ENCODE peak calls at places on chromosomes 12 and 14, in nine cellular contexts. G is Peyer's patch, P is thyroid gland, C is uterus, T is testis, I is stomach, X is IMR-90, N is A549, Y is HepG2. Z is an unnamed sample.

GRCh38 chr14:104171029-104171697 is 32.8 kb downstream of the KIF26A start:
- DNase-seq in C (no peak), P (peak), G (no peak), X (no peak), Y (no peak), T (no peak), N (no peak), I (peak), Z (peak)

GRCh38 chr14:99543985-99544384 is 60.0 kb downstream of the CCDC85C start:
- DNase-seq in P (no peak), G (no peak), Y (no peak), I (no peak), X (no peak), N (no peak), T (no peak), C (no peak), Z (no peak)

GRCh38 chr12:111767362-111768158 is 827 bp downstream of the ALDH2 start:
- DNase-seq in T (no peak), Y (peak), X (peak), N (peak), G (peak), I (no peak), C (no peak), P (peak), Z (no peak)

GRCh38 chr14:100340454-100340813 is 17.3 kb downstream of the SLC25A47 start:
- DNase-seq in N (no peak), C (no peak), T (peak), I (no peak), G (no peak), P (no peak), X (no peak), Y (no peak), Z (no peak)

GRCh38 chr12:72681028-72681427 is 408.9 kb downstream of the TRHDE start:
- DNase-seq in P (no peak), T (no peak), N (no peak), G (no peak), I (no peak), X (no peak), Y (no peak), C (no peak), Z (no peak)

GRCh38 chr12:19388131-19388549 is 51.2 kb upstream of the AEBP2 start:
- DNase-seq in T (no peak), X (peak), Y (no peak), I (no peak), G (no peak), N (no peak), C (peak), P (no peak), Z (no peak)

GRCh38 chr14:38171197-38171596 is 36.5 kb upstream of the SSTR1 start:
- DNase-seq in T (no peak), G (no peak), C (no peak), Y (no peak), I (no peak), X (peak), N (no peak), P (peak), Z (no peak)

GRCh38 chr12:32331133-32331532 is 68.2 kb upstream of the FGD4 start:
- DNase-seq in C (no peak), N (no peak), G (no peak), P (no peak), Y (peak), T (no peak), X (peak), I (no peak), Z (no peak)

GRCh38 chr14:52110441-52111086 is 41.7 kb upstream of the NID2 start:
- DNase-seq in C (no peak), T (no peak), Y (no peak), I (no peak), N (no peak), X (peak), G (no peak), P (peak), Z (no peak)

GRCh38 chr14:58296731-58297130 is 1.6 kb upstream of the ARID4A start:
- DNase-seq in I (no peak), Y (no peak), G (no peak), C (no peak), X (peak), T (no peak), N (no peak), P (no peak), Z (peak)

GRCh38 chr12:116594325-116595038 is 35.3 kb downstream of the MAP1LC3B2 start:
- DNase-seq in I (no peak), X (no peak), P (no peak), G (peak), Y (no peak), N (no peak), T (no peak), C (no peak), Z (no peak)

GRCh38 chr12:102043928-102044327 is 17.9 kb downstream of the WASHC3 start:
- DNase-seq in I (no peak), P (no peak), Y (no peak), N (no peak), C (no peak), T (no peak), X (no peak), G (no peak), Z (no peak)

GRCh38 chr12:95545303-95545702 is 6.0 kb downstream of the USP44 start:
- DNase-seq in I (no peak), Y (no peak), N (no peak), X (no peak), C (no peak), P (no peak), G (no peak), T (no peak), Z (no peak)

GRCh38 chr14:53953828-53954550 is 2.6 kb downstream of the BMP4 start:
- DNase-seq in C (peak), N (peak), Y (peak), T (no peak), G (peak), I (no peak), X (peak), P (peak), Z (no peak)

GRCh38 chr12:108553799-108554198 is 7.2 kb downstream of the SART3 start:
- DNase-seq in T (no peak), G (no peak), N (no peak), Y (no peak), P (no peak), X (no peak), C (no peak), I (no peak), Z (no peak)

GRCh38 chr14:94058128-94058673 is 22.8 kb downstream of the DDX24 start:
- DNase-seq in N (no peak), I (no peak), P (no peak), G (no peak), X (no peak), C (no peak), Y (no peak), T (no peak), Z (peak)

GRCh38 chr12:132502149-132502881 is 12.4 kb downstream of the FBRSL1 start:
- DNase-seq in N (no peak), X (no peak), C (no peak), I (no peak), Y (no peak), P (no peak), T (no peak), G (no peak), Z (peak)

GRCh38 chr12:31018106-31018890 is 55.4 kb upstream of the DDX11 start:
- DNase-seq in I (no peak), C (no peak), G (no peak), N (no peak), X (no peak), Y (no peak), T (no peak), P (no peak), Z (no peak)

GRCh38 chr12:130911933-130912332 is 40.1 kb downstream of the RAN start:
- DNase-seq in G (no peak), Y (no peak), C (no peak), I (no peak), N (no peak), P (no peak), T (no peak), X (no peak), Z (no peak)

GRCh38 chr14:104081951-104082464 is 3.5 kb upstream of the ASPG start:
- DNase-seq in X (no peak), P (no peak), C (no peak), I (no peak), G (no peak), Y (no peak), T (no peak), N (no peak), Z (no peak)

GRCh38 chr14:46322730-46323425 is 328.7 kb downstream of the RPL10L start:
- DNase-seq in G (no peak), I (no peak), Y (no peak), T (no peak), N (no peak), P (no peak), C (peak), X (no peak), Z (no peak)

GRCh38 chr12:65868878-65869277 is 44.6 kb downstream of the HMGA2 start:
- DNase-seq in X (no peak), I (no peak), Y (no peak), T (no peak), N (no peak), G (no peak), P (no peak), C (no peak), Z (no peak)

GRCh38 chr14:54603362-54603761 is 36.4 kb downstream of the SAMD4A start:
- DNase-seq in X (peak), C (no peak), G (no peak), N (no peak), P (no peak), T (no peak), Y (no peak), I (no peak), Z (no peak)

GRCh38 chr12:120856980-120857379 is 47.2 kb downstream of the SPPL3 start:
- DNase-seq in I (no peak), Y (no peak), T (no peak), N (no peak), X (no peak), C (no peak), G (no peak), P (no peak), Z (peak)

GRCh38 chr14:56874375-56874774 is 64.1 kb upstream of the OTX2 start:
- DNase-seq in P (no peak), T (peak), I (peak), C (no peak), G (peak), N (peak), X (no peak), Y (peak), Z (peak)

GRCh38 chr14:90649096-90649495 is 167.1 kb downstream of the TTC7B start:
- DNase-seq in T (no peak), X (peak), Y (no peak), N (no peak), P (peak), I (no peak), G (no peak), C (no peak), Z (no peak)

DNA sequence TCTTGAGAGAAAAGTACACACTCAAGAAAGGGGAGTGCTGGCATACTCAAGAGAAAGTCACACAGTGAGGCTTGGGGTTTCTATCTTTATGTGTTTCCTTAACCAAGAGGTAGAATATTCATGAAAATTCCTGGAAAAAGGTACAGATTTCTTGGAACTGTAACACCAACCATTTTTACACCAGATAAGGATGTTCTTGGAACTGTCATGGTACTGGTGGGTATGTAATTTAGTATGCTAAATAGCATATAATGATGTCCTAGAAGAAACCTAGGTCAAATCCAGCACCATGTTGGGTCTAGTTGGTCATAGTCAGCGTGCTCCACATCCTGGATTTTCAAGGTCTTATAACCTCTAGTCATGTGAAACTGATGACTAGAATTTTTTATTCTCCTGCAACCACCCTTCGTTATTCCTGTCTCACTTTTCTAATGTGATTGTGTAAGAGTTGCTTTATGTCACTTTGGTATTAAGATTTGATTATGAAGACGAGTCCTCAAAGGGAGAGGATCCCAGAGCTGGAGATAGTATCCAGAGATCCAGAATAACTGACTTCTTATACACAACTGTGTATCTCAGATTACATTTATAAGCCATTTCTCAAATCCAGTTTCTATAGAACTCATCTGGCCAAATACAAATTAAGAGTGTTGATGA is 510.1 kb downstream of the TMTC2 start:
- DNase-seq in I (no peak), N (no peak), Y (no peak), T (no peak), X (no peak), P (no peak), G (no peak), C (no peak), Z (no peak)
- TF ChIP-seq POLR2A in I (no peak), N (no peak), Y (no peak), T (no peak), X (no peak), P (no peak), G (no peak), C (no peak), Z (no peak)

GRCh38 chr12:51217133-51217967 is 512 bp downstream of the POU6F1 start:
- DNase-seq in C (peak), I (peak), G (peak), P (peak), N (peak), Y (no peak), X (no peak), T (peak), Z (peak)
- TF ChIP-seq POLR2A in C (peak), I (no peak), G (no peak), P (no peak), N (no peak), Y (no peak), X (no peak), T (no peak), Z (no peak)

GRCh38 chr12:124328116-124328515 is 33.2 kb downstream of the RFLNA start:
- DNase-seq in G (no peak), P (no peak), N (no peak), I (peak), T (peak), X (no peak), Y (no peak), C (no peak), Z (no peak)
- TF ChIP-seq POLR2A in G (no peak), P (no peak), N (no peak), I (no peak), T (no peak), X (no peak), Y (no peak), C (no peak), Z (no peak)

GRCh38 chr14:23114669-23115491 is 4.2 kb downstream of the CEBPE start:
- DNase-seq in N (peak), P (no peak), Y (peak), C (no peak), T (no peak), G (peak), X (peak), I (no peak), Z (no peak)
- TF ChIP-seq POLR2A in N (no peak), P (no peak), Y (no peak), C (no peak), T (no peak), G (no peak), X (peak), I (no peak), Z (no peak)

GRCh38 chr12:52645120-52645761 is 6.8 kb downstream of the KRT2 start:
- DNase-seq in G (no peak), C (no peak), I (no peak), P (no peak), N (no peak), T (no peak), X (no peak), Y (no peak), Z (peak)

GRCh38 chr12:52645982-52646381 is 6.0 kb downstream of the KRT2 start:
- DNase-seq in I (no peak), Y (no peak), C (no peak), X (no peak), G (no peak), N (no peak), T (no peak), P (no peak), Z (peak)

GRCh38 chr12:52648012-52648550 is 3.9 kb downstream of the KRT2 start:
- DNase-seq in I (no peak), X (no peak), T (no peak), N (no peak), Y (no peak), P (no peak), G (no peak), C (no peak), Z (no peak)

GRCh38 chr12:52647601-52648000 is 4.4 kb downstream of the KRT2 start:
- DNase-seq in I (no peak), N (no peak), X (no peak), C (no peak), Y (no peak), G (no peak), P (no peak), T (no peak), Z (no peak)

DNA sequence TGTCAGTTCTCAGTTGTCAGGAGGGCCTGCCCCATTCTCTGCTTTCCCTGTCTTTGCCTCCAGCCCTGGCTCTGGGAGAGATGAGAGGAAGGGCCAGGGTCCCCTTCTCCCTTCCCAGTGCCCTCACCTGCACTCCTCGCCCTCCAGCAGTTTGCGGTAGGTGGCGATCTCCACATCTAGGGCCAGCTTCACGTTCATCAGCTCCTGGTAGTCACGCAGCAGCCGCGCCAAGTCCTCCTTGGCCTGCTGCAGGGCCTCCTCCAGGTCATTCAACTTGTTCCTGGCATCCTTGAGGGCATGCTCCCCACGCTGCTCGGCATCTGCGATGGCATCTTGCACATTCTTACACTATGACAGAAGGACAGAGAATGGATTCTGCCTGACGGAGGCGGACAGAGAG is 5.4 kb downstream of the KRT2 start:
- DNase-seq in X (no peak), P (no peak), N (no peak), T (no peak), Y (no peak), G (no peak), I (no peak), C (no peak), Z (no peak)
- TF ChIP-seq POLR2A in X (no peak), P (no peak), N (no peak), T (no peak), Y (no peak), G (no peak), I (no peak), C (no peak), Z (no peak)

DNA sequence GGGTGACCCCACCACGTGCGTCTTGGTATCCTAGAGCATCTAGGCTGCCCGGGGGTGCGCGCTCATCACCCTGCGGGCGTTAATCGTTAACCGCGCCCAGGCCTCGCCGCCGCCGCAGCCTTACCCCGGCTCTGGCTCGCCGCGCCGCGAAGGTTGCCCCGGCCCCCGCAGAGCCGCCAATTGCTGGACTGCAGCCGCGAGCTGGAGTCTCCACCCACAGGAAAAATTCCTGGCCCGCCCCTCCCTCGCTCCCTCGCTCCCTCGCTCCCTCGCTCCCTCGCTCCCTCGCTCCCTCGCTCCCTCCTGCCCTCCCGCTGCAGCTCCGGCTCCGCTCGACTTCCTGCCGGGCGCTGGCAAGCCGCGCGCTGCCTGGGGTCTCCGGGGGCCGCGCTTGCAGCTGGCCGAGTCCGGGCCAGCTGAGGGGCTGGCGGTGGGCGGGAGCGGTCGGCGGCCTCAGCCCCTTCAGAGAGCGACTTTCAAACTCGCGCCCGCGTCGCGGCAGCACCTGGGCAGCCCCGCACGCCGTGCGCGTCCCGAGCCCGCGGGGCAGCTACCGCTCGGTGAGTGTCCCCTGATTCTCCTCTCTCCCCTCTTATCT is at the start of gene PLEKHG3:
- DNase-seq in P (peak), I (peak), N (peak), T (peak), X (peak), G (peak), C (peak), Y (peak), Z (peak)
- TF ChIP-seq POLR2A in P (no peak), I (no peak), N (no peak), T (no peak), X (no peak), G (peak), C (peak), Y (no peak), Z (no peak)

GRCh38 chr12:54419088-54419887 is at the start of gene ITGA5:
- DNase-seq in T (peak), P (peak), C (peak), N (peak), X (peak), I (peak), G (peak), Y (no peak), Z (peak)
- TF ChIP-seq POLR2A in T (no peak), P (peak), C (peak), N (peak), X (peak), I (no peak), G (no peak), Y (no peak), Z (peak)

GRCh38 chr14:30185832-30186231 is 258.2 kb upstream of the PRKD1 start:
- DNase-seq in I (no peak), P (no peak), Y (no peak), C (no peak), G (no peak), X (no peak), N (no peak), T (no peak), Z (no peak)
- TF ChIP-seq POLR2A in I (no peak), P (no peak), Y (no peak), C (no peak), G (no peak), X (no peak), N (no peak), T (no peak), Z (no peak)

DNA sequence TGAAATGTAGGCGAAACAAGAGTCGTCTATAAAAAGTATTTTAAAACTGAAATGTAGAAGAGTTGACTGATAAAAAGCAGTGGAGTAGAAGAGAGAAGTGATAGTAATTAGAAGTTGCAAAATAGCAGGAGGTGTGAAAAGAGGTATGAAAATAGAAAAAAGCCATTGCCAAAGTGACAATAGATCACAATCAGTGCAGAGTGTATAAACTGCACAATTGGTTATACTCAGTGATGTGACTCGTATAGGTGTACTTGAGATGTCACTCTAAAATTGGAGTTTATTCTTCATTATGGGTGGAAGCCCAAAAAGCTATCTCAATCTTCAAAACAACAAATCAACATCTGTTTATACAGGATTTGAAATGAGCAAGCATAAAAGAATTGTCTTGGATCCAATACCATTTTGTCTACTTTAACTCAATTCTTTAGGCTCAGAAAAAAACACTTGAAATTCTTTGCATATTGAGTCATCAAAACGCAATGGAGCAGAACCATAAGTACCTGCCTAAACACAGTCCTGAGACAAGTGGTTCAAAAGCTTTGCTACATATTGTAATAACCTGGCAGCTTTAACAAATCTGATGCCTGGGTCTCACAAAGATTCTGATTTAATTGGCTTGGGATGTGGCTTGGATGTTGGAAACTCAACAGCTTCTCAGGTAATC is 8.8 kb downstream of the IKBIP start:
- DNase-seq in I (no peak), C (no peak), G (no peak), X (peak), Y (peak), N (peak), P (no peak), T (no peak), Z (no peak)
- TF ChIP-seq POLR2A in I (no peak), C (no peak), G (no peak), X (no peak), Y (no peak), N (no peak), P (no peak), T (no peak), Z (no peak)

Z was measured in erythroblast.